ENCODE peak calls at places on chromosomes 4 and X, in eight cellular contexts. M is NT2/D1, T is psoas muscle, H is mesendoderm, Y is GM23338, A is uterus, X is GM12878, Q is kidney. B is an unnamed sample. For H3K4me1, the result is how much of the 10 kb centered on the place peaks cover.

GRCh38 chrX:72107841-72108590 is 23.7 kb downstream of the RTL5 start:
- DNase-seq in M (no peak), T (no peak), H (no peak), Y (no peak), A (no peak), X (no peak), Q (no peak), B (no peak)

GRCh38 chr4:155952546-155952945 is 1.1 kb downstream of the CTSO start:
- DNase-seq in M (no peak), T (no peak), H (no peak), Y (no peak), A (no peak), X (no peak), Q (no peak), B (no peak)

GRCh38 chr4:77418333-77418732 is 187.3 kb upstream of the CXCL13 start:
- DNase-seq in M (no peak), T (no peak), H (peak), Y (peak), A (no peak), X (no peak), Q (no peak), B (no peak)

GRCh38 chrX:115058276-115058675 is 40.9 kb upstream of the IL13RA2 start:
- DNase-seq in M (no peak), T (no peak), H (no peak), Y (no peak), A (no peak), X (no peak), Q (no peak), B (no peak)

GRCh38 chrX:141375011-141375730 is 132.9 kb upstream of the SPANXC start:
- DNase-seq in M (no peak), T (no peak), H (no peak), Y (no peak), A (no peak), X (no peak), Q (no peak), B (no peak)

GRCh38 chrX:17596051-17596450 is 141.2 kb upstream of the SCML1 start:
- DNase-seq in M (no peak), T (no peak), H (no peak), Y (no peak), A (no peak), X (no peak), Q (no peak), B (no peak)

GRCh38 chr4:153188966-153189801 is 15.1 kb upstream of the TRIM2 start:
- DNase-seq in M (no peak), T (no peak), H (no peak), Y (no peak), A (no peak), X (no peak), Q (no peak), B (no peak)

GRCh38 chr4:13306356-13306755 is 177.8 kb downstream of the RAB28 start:
- DNase-seq in M (no peak), T (no peak), H (no peak), Y (no peak), A (no peak), X (no peak), Q (no peak), B (no peak)

GRCh38 chr4:52996261-52997131 is 134.4 kb downstream of the RASL11B start:
- DNase-seq in M (no peak), T (peak), H (no peak), Y (no peak), A (peak), X (no peak), Q (peak), B (peak)

GRCh38 chrX:110250847-110251246 is 67.0 kb downstream of the AMMECR1 start:
- DNase-seq in M (no peak), T (no peak), H (no peak), Y (no peak), A (no peak), X (no peak), Q (no peak), B (no peak)

GRCh38 chrX:17642891-17643290 is 94.4 kb upstream of the SCML1 start:
- DNase-seq in M (no peak), T (no peak), H (no peak), Y (no peak), A (no peak), X (no peak), Q (no peak), B (no peak)

GRCh38 chr4:110781944-110782343 is 159.1 kb upstream of the PITX2 start:
- DNase-seq in M (no peak), T (no peak), H (no peak), Y (no peak), A (no peak), X (no peak), Q (no peak), B (no peak)

GRCh38 chrX:100090931-100091330 is 319.1 kb downstream of the PCDH19 start:
- DNase-seq in M (no peak), T (no peak), H (no peak), Y (no peak), A (no peak), X (no peak), Q (no peak), B (no peak)

GRCh38 chr4:145553375-145553774 is 65.8 kb upstream of the MMAA start:
- DNase-seq in M (no peak), T (no peak), H (no peak), Y (no peak), A (no peak), X (no peak), Q (no peak), B (no peak)

GRCh38 chrX:97374266-97374665 is 490.6 kb downstream of the RPA4 start:
- DNase-seq in M (no peak), T (no peak), H (no peak), Y (no peak), A (no peak), X (no peak), Q (no peak), B (no peak)

GRCh38 chr4:42302348-42302747 is 94.9 kb upstream of the SHISA3 start:
- DNase-seq in M (peak), T (no peak), H (peak), Y (peak), A (no peak), X (no peak), Q (no peak), B (no peak)

GRCh38 chrX:123336666-123337065 is 152.6 kb downstream of the GRIA3 start:
- DNase-seq in M (no peak), T (no peak), H (no peak), Y (no peak), A (no peak), X (no peak), Q (no peak), B (no peak)

GRCh38 chr4:3783691-3784306 is 17.6 kb downstream of the ADRA2C start:
- DNase-seq in M (no peak), T (no peak), H (peak), Y (peak), A (no peak), X (no peak), Q (peak), B (no peak)

GRCh38 chr4:81227968-81228367 is 12.9 kb upstream of the PRKG2 start:
- DNase-seq in M (no peak), T (no peak), H (peak), Y (peak), A (no peak), X (no peak), Q (no peak), B (no peak)

GRCh38 chr4:168480991-168481588 is 798 bp upstream of the DDX60L start:
- DNase-seq in M (no peak), T (no peak), H (no peak), Y (no peak), A (no peak), X (peak), Q (no peak), B (no peak)

GRCh38 chr4:45647823-45648222 is 476.0 kb downstream of the GABRG1 start:
- DNase-seq in M (no peak), T (no peak), H (no peak), Y (no peak), A (no peak), X (no peak), Q (no peak), B (no peak)

DNA sequence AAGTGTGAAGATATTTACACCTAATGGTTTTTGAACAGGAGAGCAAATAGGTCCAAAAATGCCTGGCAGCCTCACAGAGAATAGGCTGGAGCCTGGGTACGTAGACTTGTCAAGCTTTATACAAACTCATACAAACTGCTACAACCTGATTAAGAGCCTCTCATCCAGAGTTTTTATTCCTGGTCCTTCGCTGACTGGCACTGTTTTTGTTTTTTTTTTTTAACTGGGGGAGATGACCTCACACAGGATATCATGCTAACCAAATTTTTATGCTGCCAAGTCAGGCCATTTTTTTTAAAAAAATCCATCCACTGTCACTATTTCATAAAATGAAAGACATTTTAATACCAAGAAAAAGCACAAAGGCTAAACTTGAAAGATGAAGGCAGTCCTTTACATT is 1.9 kb downstream of the FAM114A1 start:
- DNase-seq in M (no peak), T (no peak), H (no peak), Y (no peak), A (no peak), X (no peak), Q (no peak), B (no peak)
- H3K4me1 ChIP-seq in M (under half), T (under half), H (under half), Y (under half), A (under half), X (under half), Q (under half), B (under half)

GRCh38 chr4:38314663-38315062 is 349.3 kb upstream of the KLF3 start:
- DNase-seq in M (no peak), T (no peak), H (no peak), Y (no peak), A (no peak), X (no peak), Q (peak), B (no peak)

GRCh38 chr4:38313175-38313574 is 350.8 kb upstream of the KLF3 start:
- DNase-seq in M (no peak), T (no peak), H (no peak), Y (no peak), A (no peak), X (no peak), Q (no peak), B (no peak)

GRCh38 chr4:38315296-38315695 is 348.7 kb upstream of the KLF3 start:
- DNase-seq in M (no peak), T (no peak), H (no peak), Y (no peak), A (no peak), X (no peak), Q (no peak), B (no peak)

GRCh38 chr4:38316045-38316444 is 348.0 kb upstream of the KLF3 start:
- DNase-seq in M (no peak), T (no peak), H (no peak), Y (no peak), A (no peak), X (no peak), Q (no peak), B (no peak)

GRCh38 chr4:38313999-38314561 is 349.9 kb upstream of the KLF3 start:
- DNase-seq in M (no peak), T (no peak), H (no peak), Y (no peak), A (no peak), X (no peak), Q (no peak), B (no peak)
- H3K4me1 ChIP-seq in M (under half), T (under half), H (under half), Y (under half), A (under half), X (under half), Q (under half), B (under half)

DNA sequence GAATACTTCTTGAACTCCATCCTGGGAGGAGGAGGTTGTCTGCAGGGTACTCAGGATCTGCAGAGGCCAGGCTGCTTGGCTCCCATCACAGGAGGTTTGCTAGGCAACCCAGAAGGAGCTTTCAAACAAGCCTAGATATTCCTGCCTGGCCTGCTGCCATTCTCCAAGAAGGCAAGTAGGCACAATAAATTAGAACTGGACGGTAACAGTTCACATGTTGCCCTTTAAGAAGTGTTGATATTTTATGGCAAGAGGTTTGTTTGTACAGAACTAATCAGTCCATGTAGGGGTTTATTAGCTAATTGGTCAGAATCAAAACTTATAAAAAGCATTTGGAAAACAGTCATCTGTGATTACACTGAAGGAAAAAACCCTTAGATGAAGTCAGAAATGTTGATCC is 39.3 kb downstream of the SYNPO2 start:
- DNase-seq in M (no peak), T (no peak), H (no peak), Y (no peak), A (peak), X (no peak), Q (no peak), B (peak)
- H3K4me1 ChIP-seq in M (under half), T (under half), H (under half), Y (under half), A (under half), X (under half), Q (under half), B (half or more)

GRCh38 chr4:7392438-7393374 is 42.0 kb downstream of the PSAPL1 start:
- DNase-seq in M (no peak), T (no peak), H (peak), Y (peak), A (peak), X (no peak), Q (no peak), B (no peak)
- H3K4me1 ChIP-seq in M (under half), T (under half), H (under half), Y (under half), A (under half), X (under half), Q (under half), B (under half)

GRCh38 chr4:6923507-6923906 is 13.9 kb downstream of the TBC1D14 start:
- DNase-seq in M (no peak), T (no peak), H (no peak), Y (no peak), A (no peak), X (no peak), Q (no peak), B (no peak)
- H3K4me1 ChIP-seq in M (under half), T (under half), H (under half), Y (under half), A (under half), X (under half), Q (under half), B (under half)